ENCODE peak calls at places on chromosomes 2 and 18, in eight cellular contexts. R is cardiac fibroblast; V is gastrocnemius medialis; F is kidney epithelial cell; W is CD4-positive, alpha-beta T cell; T is GM13977; O is Calu3; K is H9. U is an unnamed sample.

GRCh38 chr2:168757223-168757622 is 45.2 kb upstream of the NOSTRIN start:
- DNase-seq in T (no peak), R (peak; percentile 16), O (no peak), W (no peak), F (no peak), V (no peak), K (no peak), U (no peak)

GRCh38 chr18:50358844-50359243 is 16.0 kb upstream of the SKA1 start:
- DNase-seq in T (no peak), F (no peak), O (no peak), V (no peak), W (no peak), R (peak; percentile 3), K (no peak), U (no peak)

GRCh38 chr2:105674859-105675541 is 69.7 kb upstream of the NCK2 start:
- DNase-seq in T (no peak), W (no peak), O (no peak), R (no peak), V (no peak), K (no peak), F (no peak), U (no peak)

GRCh38 chr18:1624612-1625011 is 719.9 kb downstream of the ADCYAP1 start:
- DNase-seq in W (no peak), R (no peak), K (no peak), F (no peak), O (no peak), V (no peak), T (no peak), U (no peak)

GRCh38 chr2:100245681-100246080 is 76.6 kb downstream of the LONRF2 start:
- DNase-seq in V (no peak), F (no peak), W (no peak), O (no peak), K (no peak), R (no peak), T (no peak), U (peak; percentile 39)

GRCh38 chr2:233530381-233530780 is 36.2 kb downstream of the USP40 start:
- DNase-seq in W (no peak), R (no peak), K (no peak), F (no peak), O (no peak), T (no peak), V (no peak), U (no peak)

GRCh38 chr2:156182132-156182531 is 150.4 kb downstream of the NR4A2 start:
- DNase-seq in V (no peak), F (peak; percentile 42), W (no peak), K (no peak), O (peak; percentile 75), R (no peak), T (no peak), U (no peak)

GRCh38 chr2:223235986-223236385 is 184.0 kb downstream of the KCNE4 start:
- DNase-seq in W (no peak), V (no peak), F (no peak), T (no peak), K (no peak), O (no peak), R (no peak), U (no peak)

GRCh38 chr2:71713581-71714580 is 260.5 kb downstream of the DYSF start:
- DNase-seq in W (no peak), T (no peak), R (peak; percentile 22), K (no peak), F (no peak), O (no peak), V (peak; percentile 59), U (no peak)

GRCh38 chr18:7812431-7813063 is 245.4 kb downstream of the PTPRM start:
- DNase-seq in K (no peak), V (no peak), T (no peak), R (peak; percentile 85), W (no peak), F (peak; percentile 49), O (no peak), U (no peak)

GRCh38 chr2:29446852-29447251 is 331.6 kb downstream of the CLIP4 start:
- DNase-seq in K (no peak), O (no peak), W (no peak), R (no peak), T (no peak), V (no peak), F (no peak), U (no peak)

GRCh38 chr2:216604458-216604857 is 28.8 kb upstream of the IGFBP2 start:
- DNase-seq in F (no peak), R (no peak), K (no peak), O (no peak), W (no peak), V (no peak), T (no peak), U (no peak)

GRCh38 chr2:66577331-66578041 is 142.6 kb downstream of the MEIS1 start:
- DNase-seq in O (peak; percentile 23), R (no peak), T (no peak), W (no peak), F (no peak), V (no peak), K (peak; percentile 68), U (no peak)

GRCh38 chr2:28991462-28991861 is 10.4 kb downstream of the TOGARAM2 start:
- DNase-seq in O (no peak), T (no peak), K (no peak), V (no peak), W (no peak), R (no peak), F (no peak), U (no peak)

GRCh38 chr18:61448316-61448715 is 115.1 kb downstream of the CDH20 start:
- DNase-seq in K (no peak), V (no peak), O (no peak), F (no peak), W (no peak), T (no peak), R (no peak), U (no peak)

DNA sequence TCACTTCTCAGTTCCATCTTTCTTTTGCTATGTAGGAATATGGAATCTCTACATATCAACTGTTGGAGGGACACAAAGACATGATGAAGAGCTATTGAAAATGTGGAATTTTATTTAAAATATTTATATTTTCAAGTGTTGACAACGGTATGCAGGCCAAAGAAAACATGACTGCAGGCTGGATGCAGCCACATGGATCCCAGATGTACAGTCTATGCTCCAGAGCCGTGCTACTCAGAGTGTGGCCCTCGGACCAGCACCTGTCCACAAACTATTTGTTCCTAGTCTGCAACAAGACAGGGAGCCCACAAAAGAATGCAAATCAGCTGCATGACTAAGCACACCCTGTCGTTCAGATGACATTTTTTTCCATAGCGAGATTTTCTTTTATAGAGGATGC is 110.1 kb downstream of the CDH20 start:
- DNase-seq in W (no peak), R (no peak), T (no peak), F (no peak), K (no peak), O (no peak), V (no peak), U (no peak)
- TF ChIP-seq CTCF in W (no peak), R (no peak), T (no peak), F (no peak), K (no peak), O (no peak), V (no peak), U (no peak)

DNA sequence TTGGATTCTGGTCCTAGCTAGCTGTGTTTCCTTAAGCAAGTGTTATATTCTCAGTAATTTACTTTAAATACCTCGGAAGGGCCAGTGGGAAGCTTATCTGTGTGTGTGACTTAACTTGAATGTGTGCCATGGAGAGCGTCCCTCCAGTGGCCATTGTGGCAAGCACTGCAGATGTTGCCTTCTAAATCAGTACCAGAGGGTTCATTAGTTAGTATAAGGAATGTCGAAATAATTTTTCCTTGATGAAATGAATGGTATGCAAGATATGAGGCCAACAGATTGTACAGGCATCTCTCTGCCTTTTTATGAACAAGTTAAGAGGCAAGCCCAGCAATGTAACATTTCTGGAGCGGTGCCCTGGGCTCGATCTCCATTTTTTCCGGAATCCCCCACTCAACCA is 52.0 kb downstream of the FBXO36 start:
- DNase-seq in T (no peak), W (no peak), O (no peak), K (no peak), R (peak; percentile 94), V (no peak), F (no peak), U (no peak)
- TF ChIP-seq CTCF in T (no peak), W (no peak), O (no peak), K (peak; percentile 50), R (peak; percentile 31), V (no peak), F (no peak), U (no peak)

DNA sequence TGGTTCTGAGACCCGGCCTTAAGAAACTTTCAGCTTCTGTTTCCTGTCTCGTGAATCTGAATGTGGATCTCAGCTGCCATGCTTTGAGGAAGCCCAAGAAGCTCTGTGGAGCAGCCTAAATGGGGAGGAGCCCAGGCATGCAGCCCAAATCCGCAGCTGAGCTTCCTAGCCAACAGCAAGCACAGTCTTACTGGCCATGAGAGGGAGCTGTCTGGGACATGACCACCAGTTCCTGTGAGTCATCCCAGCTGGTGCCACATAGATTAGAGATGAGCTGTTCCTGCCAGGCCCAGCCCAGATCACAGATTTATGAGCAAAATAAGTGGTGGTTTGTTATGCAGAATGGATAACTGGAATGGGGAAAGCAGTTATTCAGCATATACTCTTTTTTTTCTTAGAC is 224.4 kb upstream of the APCDD1 start:
- DNase-seq in R (peak; percentile 82), W (no peak), K (peak; percentile 63), O (no peak), T (no peak), V (no peak), F (peak; percentile 48), U (no peak)
- TF ChIP-seq CTCF in R (peak; percentile 29), W (no peak), K (peak; percentile 31), O (no peak), T (no peak), V (no peak), F (peak; percentile 2), U (no peak)

DNA sequence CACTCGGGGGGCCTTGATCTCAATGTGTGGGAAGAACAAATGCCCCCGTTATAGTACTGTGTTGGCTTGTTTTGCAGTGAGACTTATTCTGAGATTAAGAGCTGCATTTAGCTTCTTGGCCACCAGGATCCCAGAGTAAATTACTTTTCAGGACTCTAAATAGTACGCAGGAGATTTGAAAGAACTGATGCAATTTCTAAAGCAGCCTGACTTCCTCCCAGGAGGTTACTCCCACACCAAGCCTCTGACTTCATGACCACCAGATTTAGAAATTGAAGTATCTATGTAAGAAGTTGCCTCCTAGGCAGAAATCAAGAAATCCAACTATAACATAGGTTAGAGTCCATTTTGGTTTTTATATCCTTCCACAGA is 67.0 kb downstream of the FEZ2 start:
- DNase-seq in F (no peak), T (peak; percentile 11), O (no peak), W (no peak), V (no peak), R (peak; percentile 93), K (no peak), U (no peak)
- TF ChIP-seq CTCF in F (no peak), T (no peak), O (no peak), W (no peak), V (no peak), R (peak; percentile 44), K (no peak), U (no peak)

U was measured in CD14-positive monocyte.